ENCODE peak calls at places on chromosomes 4 and X, in five cellular contexts. B is fibroblast of the aortic adventitia, A is fibroblast of pulmonary artery, Z is heart right ventricle, T is AG10803. L is an unnamed sample.

GRCh38 chr4:148056879-148057278 is 325.0 kb downstream of the ARHGAP10 start:
- DNase-seq in B (peak), A (peak), Z (peak), T (peak), L (peak)

GRCh38 chrX:56802921-56803848 is 74.1 kb downstream of the NBDY start:
- DNase-seq in B (peak), A (peak), Z (peak), T (peak), L (peak)

GRCh38 chrX:140391313-140391712 is 113.6 kb downstream of the SOX3 start:
- DNase-seq in B (no peak), A (no peak), Z (no peak), T (no peak), L (no peak)

GRCh38 chr4:77852892-77853495 is 9.6 kb upstream of the MRPL1 start:
- DNase-seq in B (no peak), A (no peak), Z (no peak), T (no peak), L (no peak)

GRCh38 chr4:153212755-153213154 is 8.5 kb downstream of the TRIM2 start:
- DNase-seq in B (peak), A (no peak), Z (peak), T (no peak), L (no peak)

GRCh38 chrX:13203281-13203680 is 116.6 kb downstream of the ATXN3L start:
- DNase-seq in B (no peak), A (no peak), Z (no peak), T (no peak), L (no peak)

GRCh38 chr4:185201983-185202962 is 1.5 kb downstream of the CFAP97 start:
- DNase-seq in B (peak), A (peak), Z (no peak), T (peak), L (no peak)

GRCh38 chr4:82899339-82899738 is 1.2 kb upstream of the THAP9 start:
- DNase-seq in B (peak), A (peak), Z (no peak), T (no peak), L (no peak)

GRCh38 chr4:158176108-158176507 is 3.3 kb upstream of the GASK1B start:
- DNase-seq in B (peak), A (no peak), Z (no peak), T (peak), L (no peak)

GRCh38 chr4:87865960-87866598 is 33.3 kb downstream of the MEPE start:
- DNase-seq in B (peak), A (peak), Z (no peak), T (peak), L (no peak)

GRCh38 chr4:4981827-4982226 is 37.4 kb downstream of the CYTL1 start:
- DNase-seq in B (peak), A (no peak), Z (no peak), T (no peak), L (no peak)

GRCh38 chr4:145887241-145887964 is 51.2 kb downstream of the ZNF827 start:
- DNase-seq in B (peak), A (peak), Z (peak), T (peak), L (peak)

GRCh38 chrX:106302304-106302703 is 134.2 kb downstream of the PWWP3B start:
- DNase-seq in B (no peak), A (peak), Z (no peak), T (peak), L (no peak)

GRCh38 chrX:331145-331771 is 12.7 kb upstream of the GTPBP6 start:
- DNase-seq in B (peak), A (peak), Z (no peak), T (peak), L (no peak)

GRCh38 chr4:118904418-118904817 is 15.8 kb downstream of the SYNPO2 start:
- DNase-seq in B (no peak), A (peak), Z (peak), T (no peak), L (no peak)

GRCh38 chr4:118909173-118909956 is 20.7 kb downstream of the SYNPO2 start:
- DNase-seq in B (no peak), A (no peak), Z (no peak), T (no peak), L (no peak)

GRCh38 chr4:118910221-118910620 is 21.6 kb downstream of the SYNPO2 start:
- DNase-seq in B (no peak), A (peak), Z (no peak), T (no peak), L (no peak)

GRCh38 chr4:118905546-118905945 is 16.9 kb downstream of the SYNPO2 start:
- DNase-seq in B (peak), A (peak), Z (no peak), T (no peak), L (no peak)

DNA sequence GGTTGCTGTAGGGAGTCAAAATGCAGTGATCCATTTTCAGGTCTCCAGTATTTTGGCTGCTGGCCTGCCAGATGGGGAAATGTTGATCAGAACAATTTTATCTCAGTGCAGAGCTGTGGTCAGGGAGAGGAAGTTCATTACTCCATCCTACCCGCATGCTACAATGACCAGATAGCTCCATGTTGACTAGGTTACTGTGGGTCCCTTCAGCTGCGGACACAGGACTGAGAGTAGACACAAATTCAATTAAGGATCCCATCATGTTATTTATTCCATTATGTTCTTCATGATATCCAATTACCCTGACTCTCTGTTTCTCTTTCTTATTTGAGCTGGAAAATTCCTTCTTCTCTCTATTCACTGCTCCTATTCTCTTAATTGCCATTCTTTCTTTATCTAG is 16.3 kb downstream of the SYNPO2 start:
- DNase-seq in B (peak), A (peak), Z (no peak), T (no peak), L (no peak)
- H3K4me3 ChIP-seq in B (no peak), A (no peak), Z (no peak), T (no peak), L (no peak)

GRCh38 chr4:176307591-176307920 is 12.2 kb upstream of the SPCS3 start:
- DNase-seq in B (no peak), A (no peak), Z (no peak), T (no peak), L (no peak)
- TF ChIP-seq CTCF in B (no peak), A (no peak), Z (no peak), T (no peak), L (no peak)

GRCh38 chr4:26322349-26322748 is 1.5 kb downstream of the RBPJ start:
- DNase-seq in B (no peak), A (no peak), Z (no peak), T (no peak), L (no peak)
- H3K4me3 ChIP-seq in B (peak), A (peak), Z (peak), T (peak), L (peak)

DNA sequence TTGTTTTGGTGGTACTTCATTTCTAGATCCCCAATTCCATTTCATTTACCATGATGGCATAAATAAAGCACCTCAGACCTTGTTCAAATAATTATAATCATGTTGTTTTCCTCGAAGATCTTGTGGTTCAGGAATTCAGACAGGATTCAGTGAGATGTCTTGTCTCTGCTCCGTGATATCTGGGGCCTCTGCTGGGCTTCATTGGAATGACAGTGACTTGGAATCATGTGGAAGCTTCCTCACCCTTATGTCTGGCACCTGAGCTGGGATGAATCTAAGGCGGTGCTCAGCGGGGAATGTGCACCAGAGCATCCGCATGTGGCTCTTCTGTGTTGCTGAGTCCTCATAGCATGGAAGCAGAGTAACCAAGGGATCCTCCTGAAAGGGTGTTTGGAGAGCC is 132.2 kb downstream of the VEGFC start:
- DNase-seq in B (no peak), A (no peak), Z (no peak), T (no peak), L (no peak)
- TF ChIP-seq CTCF in B (no peak), A (peak), Z (no peak), T (peak), L (peak)

GRCh38 chr4:139816856-139817255 is 151.2 kb downstream of the MGST2 start:
- DNase-seq in B (no peak), A (no peak), Z (no peak), T (no peak), L (no peak)
- H3K4me3 ChIP-seq in B (no peak), A (no peak), Z (no peak), T (no peak), L (no peak)

GRCh38 chr4:114132830-114133229 is 153.4 kb upstream of the ARSJ start:
- DNase-seq in B (no peak), A (peak), Z (no peak), T (no peak), L (no peak)
- TF ChIP-seq CTCF in B (peak), A (peak), Z (no peak), T (peak), L (no peak)

DNA sequence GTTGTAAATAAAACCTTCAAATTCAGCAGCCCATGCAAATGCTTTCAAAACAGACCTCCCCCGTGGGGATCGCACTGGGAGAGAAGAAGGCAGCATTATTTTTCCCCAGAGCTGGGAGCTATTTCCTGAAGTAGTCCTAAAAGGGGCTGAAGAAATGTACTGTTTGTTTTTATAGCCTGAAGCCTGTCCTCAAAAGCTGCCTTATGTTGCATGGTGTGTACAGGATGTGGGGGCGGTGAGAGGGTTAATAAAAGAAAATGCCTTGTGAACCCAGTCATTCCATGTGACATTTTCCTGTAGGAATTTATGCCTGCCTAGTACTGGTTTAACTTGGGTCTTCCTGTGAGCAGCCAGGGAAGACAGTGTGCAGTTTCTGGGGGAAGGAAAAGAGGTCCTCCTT is 144.1 kb downstream of the SOWAHB start:
- DNase-seq in B (peak), A (peak), Z (no peak), T (peak), L (no peak)
- H3K4me3 ChIP-seq in B (peak), A (peak), Z (no peak), T (peak), L (no peak)

GRCh38 chr4:133137571-133137970 is 11.5 kb upstream of the PCDH10 start:
- DNase-seq in B (no peak), A (peak), Z (no peak), T (no peak), L (no peak)
- TF ChIP-seq CTCF in B (no peak), A (peak), Z (no peak), T (no peak), L (no peak)

DNA sequence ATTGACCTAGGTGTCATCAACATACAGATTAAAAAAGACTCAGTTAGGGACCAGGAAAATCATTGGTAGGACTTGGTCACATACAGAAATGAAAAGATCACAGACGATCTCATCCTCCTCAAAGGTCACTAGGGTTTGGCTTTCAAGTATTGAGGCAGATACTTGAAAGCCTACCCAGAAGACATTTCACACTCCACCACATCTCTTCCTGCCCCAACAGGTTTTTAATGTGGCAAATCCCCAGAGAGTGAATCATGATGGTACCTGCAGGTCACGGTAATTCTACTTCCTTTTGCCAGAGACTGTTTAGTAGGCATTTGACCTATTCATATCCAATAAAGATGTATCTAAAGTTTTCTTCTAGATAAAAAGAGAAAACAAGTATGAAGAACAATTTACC is 44.1 kb downstream of the INPP4B start:
- DNase-seq in B (no peak), A (no peak), Z (no peak), T (no peak), L (no peak)
- H3K4me3 ChIP-seq in B (no peak), A (no peak), Z (no peak), T (no peak), L (no peak)

L was measured in AG09309.